ENCODE peak calls at places on chromosome 6, in eight cellular contexts. One of them, this sample, is unnamed.

GRCh38 chr6:10585232-10585887 is 64.2 kb downstream of the GCNT2 start:
- DNase-seq in Kasumi-1: no peak
- DNase-seq in HFFc6: no peak
- DNase-seq in T-helper 1 cell: no peak
- DNase-seq in iris pigment epithelial cell: no peak
- DNase-seq in nephron progenitor cell: peak
- DNase-seq in HEK293T: no peak
- DNase-seq in nucleus accumbens: no peak
- DNase-seq in this sample: no peak

GRCh38 chr6:91291071-91291470 is 704.2 kb upstream of the MAP3K7 start:
- DNase-seq in T-helper 1 cell: no peak
- DNase-seq in Kasumi-1: no peak
- DNase-seq in HEK293T: no peak
- DNase-seq in nucleus accumbens: no peak
- DNase-seq in iris pigment epithelial cell: peak
- DNase-seq in nephron progenitor cell: no peak
- DNase-seq in HFFc6: no peak
- DNase-seq in this sample: no peak

GRCh38 chr6:31114540-31114876 is at the start of gene PSORS1C1:
- DNase-seq in HFFc6: peak
- DNase-seq in T-helper 1 cell: no peak
- DNase-seq in Kasumi-1: no peak
- DNase-seq in HEK293T: no peak
- DNase-seq in nucleus accumbens: no peak
- DNase-seq in nephron progenitor cell: no peak
- DNase-seq in iris pigment epithelial cell: peak
- DNase-seq in this sample: peak

GRCh38 chr6:10626154-10626741 is 68.2 kb downstream of the C6orf52 start:
- DNase-seq in T-helper 1 cell: no peak
- DNase-seq in HFFc6: no peak
- DNase-seq in iris pigment epithelial cell: no peak
- DNase-seq in HEK293T: no peak
- DNase-seq in nephron progenitor cell: no peak
- DNase-seq in Kasumi-1: no peak
- DNase-seq in nucleus accumbens: no peak
- DNase-seq in this sample: no peak

GRCh38 chr6:45661667-45662066 is 283.9 kb upstream of the SUPT3H start:
- DNase-seq in nephron progenitor cell: no peak
- DNase-seq in iris pigment epithelial cell: peak
- DNase-seq in HFFc6: peak
- DNase-seq in HEK293T: no peak
- DNase-seq in nucleus accumbens: no peak
- DNase-seq in Kasumi-1: no peak
- DNase-seq in T-helper 1 cell: no peak
- DNase-seq in this sample: peak

GRCh38 chr6:69802995-69803394 is 6.2 kb upstream of the LMBRD1 start:
- DNase-seq in nephron progenitor cell: no peak
- DNase-seq in nucleus accumbens: no peak
- DNase-seq in Kasumi-1: no peak
- DNase-seq in iris pigment epithelial cell: no peak
- DNase-seq in HEK293T: no peak
- DNase-seq in HFFc6: no peak
- DNase-seq in T-helper 1 cell: no peak
- DNase-seq in this sample: no peak

GRCh38 chr6:132673376-132674094 is 14.6 kb upstream of the TAAR1 start:
- DNase-seq in iris pigment epithelial cell: no peak
- DNase-seq in HFFc6: no peak
- DNase-seq in HEK293T: no peak
- DNase-seq in nucleus accumbens: no peak
- DNase-seq in nephron progenitor cell: no peak
- DNase-seq in T-helper 1 cell: no peak
- DNase-seq in Kasumi-1: no peak
- DNase-seq in this sample: no peak

GRCh38 chr6:19697744-19698290 is 139.4 kb upstream of the ID4 start:
- DNase-seq in T-helper 1 cell: no peak
- DNase-seq in Kasumi-1: no peak
- DNase-seq in nephron progenitor cell: no peak
- DNase-seq in iris pigment epithelial cell: peak
- DNase-seq in nucleus accumbens: no peak
- DNase-seq in HEK293T: no peak
- DNase-seq in HFFc6: peak
- DNase-seq in this sample: peak

GRCh38 chr6:14883921-14884320 is 361.9 kb upstream of the JARID2 start:
- DNase-seq in iris pigment epithelial cell: peak
- DNase-seq in T-helper 1 cell: no peak
- DNase-seq in Kasumi-1: peak
- DNase-seq in HFFc6: peak
- DNase-seq in nucleus accumbens: no peak
- DNase-seq in nephron progenitor cell: peak
- DNase-seq in HEK293T: peak
- DNase-seq in this sample: no peak

GRCh38 chr6:112184996-112185395 is 69.4 kb downstream of the LAMA4 start:
- DNase-seq in HEK293T: no peak
- DNase-seq in nephron progenitor cell: no peak
- DNase-seq in nucleus accumbens: no peak
- DNase-seq in iris pigment epithelial cell: peak
- DNase-seq in T-helper 1 cell: no peak
- DNase-seq in Kasumi-1: no peak
- DNase-seq in HFFc6: no peak
- DNase-seq in this sample: no peak

GRCh38 chr6:75204959-75205775 is 686 bp downstream of the COL12A1 start:
- DNase-seq in Kasumi-1: no peak
- DNase-seq in HEK293T: no peak
- DNase-seq in nephron progenitor cell: peak
- DNase-seq in nucleus accumbens: no peak
- DNase-seq in iris pigment epithelial cell: peak
- DNase-seq in T-helper 1 cell: no peak
- DNase-seq in HFFc6: peak
- DNase-seq in this sample: peak

GRCh38 chr6:27650620-27651370 is 177.9 kb upstream of the ZNF184 start:
- DNase-seq in nucleus accumbens: peak
- DNase-seq in Kasumi-1: no peak
- DNase-seq in nephron progenitor cell: peak
- DNase-seq in HFFc6: peak
- DNase-seq in iris pigment epithelial cell: peak
- DNase-seq in HEK293T: peak
- DNase-seq in T-helper 1 cell: no peak
- DNase-seq in this sample: peak

GRCh38 chr6:3202999-3203696 is 24.3 kb downstream of the TUBB2B start:
- DNase-seq in nucleus accumbens: no peak
- DNase-seq in Kasumi-1: no peak
- DNase-seq in HFFc6: peak
- DNase-seq in iris pigment epithelial cell: peak
- DNase-seq in T-helper 1 cell: no peak
- DNase-seq in nephron progenitor cell: no peak
- DNase-seq in HEK293T: no peak
- DNase-seq in this sample: peak

GRCh38 chr6:168555618-168556273 is 114.8 kb downstream of the SMOC2 start:
- DNase-seq in HEK293T: no peak
- DNase-seq in nephron progenitor cell: no peak
- DNase-seq in iris pigment epithelial cell: no peak
- DNase-seq in T-helper 1 cell: no peak
- DNase-seq in Kasumi-1: no peak
- DNase-seq in HFFc6: no peak
- DNase-seq in nucleus accumbens: no peak
- DNase-seq in this sample: no peak

GRCh38 chr6:165884813-165885765 is 222.0 kb upstream of the PDE10A start:
- DNase-seq in nucleus accumbens: peak
- DNase-seq in HFFc6: no peak
- DNase-seq in T-helper 1 cell: peak
- DNase-seq in nephron progenitor cell: peak
- DNase-seq in iris pigment epithelial cell: peak
- DNase-seq in HEK293T: peak
- DNase-seq in Kasumi-1: peak
- DNase-seq in this sample: peak

GRCh38 chr6:121430514-121431460 is 4.7 kb upstream of the GJA1 start:
- DNase-seq in T-helper 1 cell: no peak
- DNase-seq in nucleus accumbens: no peak
- DNase-seq in nephron progenitor cell: no peak
- DNase-seq in iris pigment epithelial cell: peak
- DNase-seq in Kasumi-1: no peak
- DNase-seq in HEK293T: no peak
- DNase-seq in HFFc6: peak
- DNase-seq in this sample: peak

GRCh38 chr6:29553268-29554057 is 6.1 kb downstream of the UBD start:
- DNase-seq in nephron progenitor cell: peak
- DNase-seq in HEK293T: peak
- DNase-seq in Kasumi-1: no peak
- DNase-seq in HFFc6: no peak
- DNase-seq in iris pigment epithelial cell: peak
- DNase-seq in nucleus accumbens: no peak
- DNase-seq in T-helper 1 cell: no peak
- DNase-seq in this sample: peak

GRCh38 chr6:144321839-144322591 is 36.9 kb downstream of the UTRN start:
- DNase-seq in nephron progenitor cell: no peak
- DNase-seq in T-helper 1 cell: no peak
- DNase-seq in iris pigment epithelial cell: peak
- DNase-seq in HEK293T: no peak
- DNase-seq in Kasumi-1: no peak
- DNase-seq in nucleus accumbens: no peak
- DNase-seq in HFFc6: peak
- DNase-seq in this sample: peak

GRCh38 chr6:6927437-6928361 is 180.1 kb upstream of the RREB1 start:
- DNase-seq in HFFc6: no peak
- DNase-seq in Kasumi-1: no peak
- DNase-seq in nucleus accumbens: no peak
- DNase-seq in nephron progenitor cell: peak
- DNase-seq in T-helper 1 cell: no peak
- DNase-seq in HEK293T: no peak
- DNase-seq in iris pigment epithelial cell: no peak
- DNase-seq in this sample: no peak

GRCh38 chr6:118324081-118324480 is 224.0 kb upstream of the PLN start:
- DNase-seq in T-helper 1 cell: no peak
- DNase-seq in nucleus accumbens: no peak
- DNase-seq in HFFc6: no peak
- DNase-seq in iris pigment epithelial cell: no peak
- DNase-seq in nephron progenitor cell: no peak
- DNase-seq in HEK293T: no peak
- DNase-seq in Kasumi-1: no peak
- DNase-seq in this sample: no peak

GRCh38 chr6:30730611-30731435 is 10.7 kb downstream of the TUBB start:
- DNase-seq in iris pigment epithelial cell: peak
- DNase-seq in nucleus accumbens: peak
- DNase-seq in T-helper 1 cell: peak
- DNase-seq in nephron progenitor cell: peak
- DNase-seq in HEK293T: peak
- DNase-seq in Kasumi-1: peak
- DNase-seq in HFFc6: no peak
- DNase-seq in this sample: peak

GRCh38 chr6:52293067-52293466 is 8.5 kb upstream of the MCM3 start:
- DNase-seq in Kasumi-1: no peak
- DNase-seq in nephron progenitor cell: no peak
- DNase-seq in HFFc6: no peak
- DNase-seq in nucleus accumbens: no peak
- DNase-seq in HEK293T: no peak
- DNase-seq in iris pigment epithelial cell: no peak
- DNase-seq in T-helper 1 cell: no peak
- DNase-seq in this sample: no peak

GRCh38 chr6:15823838-15824414 is 161.1 kb upstream of the DTNBP1 start:
- DNase-seq in nephron progenitor cell: no peak
- DNase-seq in T-helper 1 cell: no peak
- DNase-seq in Kasumi-1: no peak
- DNase-seq in nucleus accumbens: no peak
- DNase-seq in HFFc6: no peak
- DNase-seq in HEK293T: no peak
- DNase-seq in iris pigment epithelial cell: no peak
- DNase-seq in this sample: no peak